ENCODE peak calls at places on chromosomes 7 and 10, in four cellular contexts. L, W, R and Q are unnamed samples.

GRCh38 chr10:35913628-35914027 is 271.5 kb upstream of the FZD8 start:
- DNase-seq in L (no peak), R (peak; percentile 71), W (no peak), Q (no peak)

GRCh38 chr7:130823060-130823459 is 89.1 kb upstream of the KLF14 start:
- DNase-seq in L (no peak), W (no peak), R (peak; percentile 19), Q (no peak)

GRCh38 chr10:49748006-49748405 is 14.1 kb downstream of the OGDHL start:
- DNase-seq in L (no peak), R (no peak), W (no peak), Q (no peak)

GRCh38 chr10:87750817-87751216 is 67.2 kb downstream of the ATAD1 start:
- DNase-seq in W (no peak), L (no peak), R (no peak), Q (no peak)

GRCh38 chr7:132464740-132465139 is 111.5 kb downstream of the PLXNA4 start:
- DNase-seq in W (no peak), R (peak; percentile 52), L (no peak), Q (no peak)

GRCh38 chr7:73841689-73842247 is 548 bp downstream of the METTL27 start:
- DNase-seq in W (no peak), L (no peak), R (no peak), Q (no peak)

GRCh38 chr10:62000037-62000603 is 98.6 kb downstream of the ARID5B start:
- DNase-seq in R (no peak), L (no peak), W (no peak), Q (no peak)

GRCh38 chr7:1697499-1698125 is 27.5 kb downstream of the ELFN1 start:
- DNase-seq in L (no peak), W (no peak), R (no peak), Q (peak; percentile 72)

GRCh38 chr7:94276046-94276445 is 118.6 kb upstream of the COL1A2 start:
- DNase-seq in W (no peak), R (no peak), L (no peak), Q (no peak)

GRCh38 chr10:28263136-28263857 is 39.6 kb downstream of the MPP7 start:
- DNase-seq in W (no peak), R (no peak), L (no peak), Q (peak; percentile 14)

GRCh38 chr10:86775056-86775858 is 18.8 kb downstream of the BMPR1A start:
- DNase-seq in R (peak; percentile 45), W (peak; percentile 61), L (no peak), Q (no peak)

GRCh38 chr10:133354672-133355240 is 3.1 kb downstream of the FUOM start:
- DNase-seq in L (no peak), W (no peak), R (no peak), Q (no peak)

GRCh38 chr7:133344275-133344674 is 91.4 kb downstream of the EXOC4 start:
- DNase-seq in W (peak; percentile 10), L (no peak), R (peak; percentile 16), Q (no peak)

GRCh38 chr7:50595538-50596102 is 30.4 kb upstream of the DDC start:
- DNase-seq in L (peak; percentile 61), R (peak; percentile 15), W (peak; percentile 35), Q (peak; percentile 35)

GRCh38 chr7:34011017-34011680 is 105.8 kb downstream of the BMPER start:
- DNase-seq in L (no peak), W (no peak), R (no peak), Q (no peak)

GRCh38 chr10:89283174-89283987 is 18.5 kb upstream of the IFIT2 start:
- DNase-seq in W (no peak), R (peak; percentile 72), L (peak; percentile 30), Q (no peak)

GRCh38 chr10:3401491-3401938 is 228.9 kb upstream of the PITRM1 start:
- DNase-seq in L (no peak), R (peak; percentile 80), W (no peak), Q (no peak)

GRCh38 chr7:18873674-18874341 is 243.6 kb downstream of the TWIST1 start:
- DNase-seq in R (peak; percentile 44), L (no peak), W (no peak), Q (no peak)

GRCh38 chr7:22578048-22578770 is 78.2 kb upstream of the STEAP1B start:
- DNase-seq in W (no peak), L (no peak), R (peak; percentile 96), Q (no peak)

GRCh38 chr7:139853576-139854511 is 24.8 kb downstream of the TBXAS1 start:
- DNase-seq in R (peak; percentile 25), W (no peak), L (no peak), Q (no peak)

GRCh38 chr10:93131956-93132355 is 58.3 kb downstream of the CYP26A1 start:
- DNase-seq in W (no peak), L (no peak), R (no peak), Q (no peak)

GRCh38 chr10:126686732-126687693 is 16.5 kb upstream of the C10orf90 start:
- DNase-seq in R (no peak), L (no peak), W (no peak), Q (peak; percentile 70)

GRCh38 chr10:104264783-104265182 is 4.2 kb upstream of the GSTO2 start:
- DNase-seq in R (no peak), W (no peak), L (no peak), Q (no peak)

GRCh38 chr7:149774237-149775175 is 1.1 kb upstream of the ZNF467 start:
- DNase-seq in L (no peak), R (no peak), W (no peak), Q (peak; percentile 9)

GRCh38 chr7:1322240-1323110 is 89.8 kb downstream of the UNCX start:
- DNase-seq in L (no peak), R (no peak), W (no peak), Q (no peak)

GRCh38 chr10:23834096-23834495 is 374.8 kb upstream of the KIAA1217 start:
- DNase-seq in W (no peak), L (no peak), R (no peak), Q (no peak)

GRCh38 chr7:96179341-96179740 is 142.6 kb downstream of the SLC25A13 start:
- DNase-seq in L (no peak), W (no peak), R (no peak), Q (no peak)

GRCh38 chr7:44629825-44630580 is 23.6 kb downstream of the OGDH start:
- DNase-seq in W (no peak), L (no peak), R (no peak), Q (no peak)

GRCh38 chr10:10942441-10942840 is 75.2 kb upstream of the CELF2 start:
- DNase-seq in W (no peak), L (no peak), R (peak; percentile 13), Q (no peak)

GRCh38 chr10:22486431-22486830 is 141.1 kb downstream of the SPAG6 start:
- DNase-seq in R (no peak), L (no peak), W (no peak), Q (no peak)

GRCh38 chr10:80464557-80465466 is 10.7 kb downstream of the TSPAN14 start:
- DNase-seq in L (peak; percentile 31), R (no peak), W (no peak), Q (peak; percentile 49)

GRCh38 chr10:114855776-114856543 is 34.4 kb downstream of the FHIP2A start:
- DNase-seq in W (no peak), R (peak; percentile 71), L (no peak), Q (no peak)